ENCODE peak calls at places on chromosomes 16 and 17, in five cellular contexts. N, I, Q, Z and X are unnamed samples.
A peak's percentile ranks its signal among the peaks of the same experiment; 100 is the strongest.

GRCh38 chr17:77189148-77189547 is 48.4 kb downstream of the SEC14L1 start:
- DNase-seq in Z (no peak), I (no peak), Q (no peak), N (no peak), X (no peak)

GRCh38 chr17:49315551-49315951 is 46.5 kb downstream of the ZNF652 start:
- DNase-seq in I (peak; percentile 68), N (peak; percentile 87), Q (peak; percentile 81), Z (peak; percentile 71), X (peak; percentile 79)

GRCh38 chr16:73020409-73020884 is 27.5 kb downstream of the ZFHX3 start:
- DNase-seq in I (peak; percentile 72), N (peak; percentile 97), Z (peak; percentile 74), Q (no peak), X (no peak)

GRCh38 chr17:72943826-72944689 is 148.4 kb downstream of the SLC39A11 start:
- DNase-seq in Q (no peak), N (no peak), Z (no peak), I (no peak), X (no peak)

GRCh38 chr17:28381141-28381825 is 9.8 kb downstream of the SARM1 start:
- DNase-seq in Z (no peak), Q (peak; percentile 94), I (no peak), N (no peak), X (peak; percentile 35)

GRCh38 chr17:64095144-64095882 is 34.6 kb downstream of the ERN1 start:
- DNase-seq in N (peak; percentile 79), I (no peak), Z (no peak), Q (peak; percentile 32), X (no peak)

GRCh38 chr17:82338858-82339633 is 5.5 kb upstream of the SECTM1 start:
- DNase-seq in Q (peak; percentile 33), Z (no peak), I (no peak), N (peak; percentile 38), X (no peak)

GRCh38 chr16:70774261-70774660 is 26.7 kb downstream of the VAC14 start:
- DNase-seq in I (no peak), Q (no peak), Z (no peak), N (no peak), X (no peak)

GRCh38 chr16:27108051-27108770 is 41.5 kb downstream of the C16orf82 start:
- DNase-seq in N (no peak), Q (no peak), Z (no peak), I (no peak), X (no peak)

GRCh38 chr16:86347090-86347489 is 163.2 kb upstream of the FOXF1 start:
- DNase-seq in Q (no peak), N (no peak), Z (no peak), I (no peak), X (no peak)

GRCh38 chr17:55845385-55845784 is 94.5 kb downstream of the PCTP start:
- DNase-seq in Q (peak; percentile 87), Z (peak; percentile 37), I (peak; percentile 27), N (peak; percentile 16), X (no peak)

GRCh38 chr16:70679653-70680494 is 6.0 kb downstream of the MTSS2 start:
- DNase-seq in N (no peak), Z (no peak), Q (peak; percentile 82), I (no peak), X (no peak)

GRCh38 chr16:25158401-25158800 is 46.9 kb downstream of the LCMT1 start:
- DNase-seq in Z (no peak), I (no peak), Q (no peak), N (no peak), X (no peak)

GRCh38 chr16:47565454-47565853 is 104.3 kb downstream of the PHKB start:
- DNase-seq in N (peak; percentile 74), I (peak; percentile 61), Z (peak; percentile 55), Q (no peak), X (no peak)

GRCh38 chr17:81959362-81960129 is 1.4 kb downstream of the NOTUM start:
- DNase-seq in Z (peak; percentile 48), Q (peak; percentile 80), N (peak; percentile 63), I (peak; percentile 70), X (peak; percentile 67)

GRCh38 chr16:56789360-56789759 is 59.4 kb downstream of the NUP93 start:
- DNase-seq in N (peak; percentile 86), I (peak; percentile 12), Z (peak; percentile 16), Q (no peak), X (no peak)

GRCh38 chr17:70987867-70988340 is 818.6 kb downstream of the KCNJ2 start:
- DNase-seq in N (no peak), Z (no peak), Q (peak; percentile 60), I (no peak), X (no peak)

GRCh38 chr16:57235128-57236092 is 9.6 kb upstream of the ARL2BP start:
- DNase-seq in N (peak; percentile 29), I (no peak), Z (no peak), Q (no peak), X (no peak)

DNA sequence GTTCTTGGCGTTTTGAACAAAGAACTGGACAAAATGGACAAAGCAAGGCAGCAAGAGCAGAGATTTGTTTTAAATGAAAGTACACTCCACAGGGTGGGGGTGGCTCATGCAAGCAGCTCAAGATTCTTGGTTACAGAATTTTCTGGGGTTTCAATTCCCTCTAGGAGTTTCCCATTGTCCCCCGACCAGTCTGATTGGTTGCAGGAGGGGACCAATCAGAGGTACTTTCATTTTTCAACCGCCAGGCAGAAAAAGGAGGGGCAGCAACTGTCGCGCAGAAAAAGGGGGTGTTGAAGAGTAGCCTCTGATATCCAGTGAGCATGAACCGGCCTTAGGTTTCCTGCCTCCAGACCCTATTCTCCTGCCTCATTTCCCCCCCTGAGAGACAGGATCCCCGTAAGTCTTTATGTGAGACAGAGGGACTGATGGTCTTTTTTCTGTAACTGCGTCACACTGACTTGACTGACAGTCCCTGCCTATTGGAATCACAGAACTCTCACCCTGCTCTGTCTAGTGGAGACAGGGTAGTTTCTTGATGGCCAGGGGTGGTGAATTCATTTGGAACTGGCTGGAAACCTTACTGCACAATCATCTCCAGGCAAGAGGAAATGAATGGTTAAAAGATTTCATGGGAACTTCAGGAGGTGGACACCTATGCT is 59.4 kb upstream of the ALOX12 start:
- DNase-seq in N (peak; percentile 23), I (peak; percentile 61), Z (peak; percentile 57), Q (peak; percentile 59), X (no peak)
- H3K27ac ChIP-seq in N (peak overlapping the region; percentile 49), I (peak overlapping the region; percentile 59), Z (peak overlapping the region; percentile 58), Q (no peak overlapping the region), X (peak overlapping the region; percentile 65)

GRCh38 chr16:20938426-20938825 is 37.9 kb downstream of the LYRM1 start:
- DNase-seq in N (no peak), Q (no peak), Z (no peak), I (no peak), X (no peak)
- H3K4me3 ChIP-seq in N (no peak overlapping the region), Q (no peak overlapping the region), Z (no peak overlapping the region), I (no peak overlapping the region), X (no peak overlapping the region)

DNA sequence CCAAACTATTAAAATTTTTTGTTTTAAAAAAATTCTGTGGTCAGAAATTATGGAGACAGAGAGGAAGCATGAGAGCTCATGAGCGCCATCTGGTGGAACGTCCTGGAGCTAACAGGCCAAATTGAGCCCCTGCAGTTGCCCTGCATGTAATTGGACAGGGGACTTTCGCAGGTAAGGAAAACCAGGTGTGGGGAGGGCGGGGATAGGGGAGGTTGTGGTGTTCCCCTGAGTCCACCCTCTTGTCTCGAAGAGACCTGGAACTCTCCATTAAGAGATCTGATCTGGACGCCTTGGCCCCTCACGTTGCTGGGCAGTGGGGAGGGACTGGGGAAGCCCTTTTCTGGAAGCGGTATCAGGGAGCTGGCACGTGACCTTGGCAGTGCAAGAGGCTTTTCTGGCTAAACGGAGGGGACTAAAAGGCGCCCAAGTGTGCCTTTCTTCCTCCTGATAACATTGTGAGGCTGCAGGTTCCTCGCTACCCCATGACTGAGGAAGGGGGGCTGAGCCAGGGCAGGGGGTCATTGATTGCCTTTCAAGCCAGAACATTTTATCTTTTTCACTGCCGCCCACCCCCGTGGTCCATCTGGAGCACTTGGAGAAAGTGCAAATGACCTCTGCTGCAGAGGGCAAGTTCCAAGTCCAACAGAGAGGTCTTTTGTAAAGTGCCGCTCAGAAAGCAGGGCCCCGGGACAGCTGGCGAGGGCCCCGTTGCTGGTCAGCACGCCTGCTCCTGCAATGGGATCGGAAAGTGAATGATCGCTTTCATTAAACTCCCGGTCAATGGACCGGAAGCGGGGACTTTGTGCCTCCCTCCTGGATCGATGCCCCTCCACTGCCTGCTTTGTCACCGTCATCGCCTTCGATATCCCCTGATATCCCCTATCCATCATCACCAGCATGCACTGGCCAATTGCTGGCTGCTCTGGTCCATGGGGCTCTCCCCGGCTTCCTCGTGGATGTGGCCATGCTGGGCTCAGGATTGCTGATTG is 18.4 kb downstream of the PDILT start:
- DNase-seq in Q (peak; percentile 81), I (peak; percentile 37), N (peak; percentile 87), Z (peak; percentile 47), X (peak; percentile 30)
- H3K27ac ChIP-seq in Q (no peak overlapping the region), I (no peak overlapping the region), N (peak overlapping the region; percentile 53), Z (no peak overlapping the region), X (no peak overlapping the region)

DNA sequence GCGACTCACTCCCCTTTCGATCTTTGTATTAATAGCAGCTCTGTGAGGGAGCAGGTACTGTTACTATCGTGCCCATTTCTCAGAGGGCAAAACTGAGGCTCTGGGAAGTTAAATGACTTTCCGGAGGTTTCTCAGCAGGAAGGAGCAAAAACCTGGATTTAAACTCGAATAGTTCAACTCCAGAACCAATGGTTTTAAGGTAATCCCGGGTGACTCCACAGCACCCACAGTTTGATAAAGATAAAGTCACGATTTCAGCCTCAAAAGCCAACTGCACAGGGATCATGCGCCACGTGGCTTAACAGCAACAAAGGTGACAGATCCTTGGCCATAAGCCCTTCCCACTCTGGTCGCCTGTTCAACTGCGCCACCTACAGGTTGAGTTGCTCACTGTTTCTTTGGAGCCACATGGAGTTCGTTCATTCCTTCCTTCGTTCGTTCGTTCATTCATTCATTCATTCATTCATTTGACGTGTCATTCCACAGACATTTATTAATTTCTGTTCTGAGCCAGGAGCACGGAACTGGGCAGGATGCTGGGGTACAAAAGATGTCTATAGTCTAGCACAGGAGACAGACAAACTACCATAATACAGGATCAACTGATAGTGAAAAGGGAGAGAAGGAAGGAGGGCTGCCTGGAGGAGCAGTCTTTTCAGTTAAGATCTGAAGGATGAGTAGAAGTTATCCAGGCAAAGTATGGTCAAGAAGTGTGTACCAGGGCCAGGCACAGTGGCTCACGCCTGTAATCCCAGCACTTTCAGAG is 134.8 kb downstream of the HS3ST2 start:
- DNase-seq in N (peak; percentile 79), Z (peak; percentile 68), Q (peak; percentile 94), I (peak; percentile 58), X (no peak)
- H3K4me3 ChIP-seq in N (no peak overlapping the region), Z (peak overlapping the region; percentile 19), Q (peak overlapping the region; percentile 49), I (no peak overlapping the region), X (no peak overlapping the region)

GRCh38 chr16:67110136-67110847 is 551 bp downstream of the PHAF1 start:
- DNase-seq in N (peak; percentile 56), Z (no peak), Q (peak; percentile 51), I (no peak), X (no peak)

GRCh38 chr16:67108931-67109406 is 772 bp upstream of the PHAF1 start:
- DNase-seq in I (peak; percentile 23), Z (no peak), Q (no peak), N (no peak), X (no peak)

GRCh38 chr16:67105881-67106280 is 3.9 kb upstream of the PHAF1 start:
- DNase-seq in Q (no peak), I (no peak), Z (no peak), N (no peak), X (no peak)

GRCh38 chr16:67109407-67110135 is at the start of gene PHAF1:
- DNase-seq in I (peak; percentile 93), Q (peak; percentile 96), N (peak; percentile 94), Z (peak; percentile 93), X (peak; percentile 93)

GRCh38 chr16:67108489-67108888 is 1.3 kb upstream of the PHAF1 start:
- DNase-seq in Q (no peak), Z (no peak), I (no peak), N (no peak), X (no peak)
- H3K27ac ChIP-seq in Q (no peak overlapping the region), Z (no peak overlapping the region), I (no peak overlapping the region), N (no peak overlapping the region), X (no peak overlapping the region)